ENCODE peak calls at places on chromosomes 16 and 17, in ten cellular contexts. S, R, B, C, G, F, Y, T, O and E are unnamed samples.

GRCh38 chr17:48276776-48277175 is 153.2 kb downstream of the SKAP1 start:
- DNase-seq in F (no peak), B (no peak), G (no peak), R (no peak), O (no peak), T (no peak), C (no peak), Y (no peak), S (no peak), E (no peak)

GRCh38 chr16:81036751-81037350 is 1.2 kb downstream of the ATMIN start:
- DNase-seq in B (no peak), C (no peak), O (no peak), S (no peak), Y (no peak), F (no peak), T (no peak), R (no peak), G (peak), E (no peak)

GRCh38 chr17:41494524-41494923 is 4.8 kb upstream of the KRT36 start:
- DNase-seq in S (no peak), Y (no peak), O (no peak), C (no peak), F (no peak), T (no peak), G (no peak), B (no peak), R (no peak), E (peak)

GRCh38 chr16:89599451-89599858 is 14.0 kb upstream of the DPEP1 start:
- DNase-seq in R (peak), G (peak), C (no peak), T (no peak), Y (no peak), F (no peak), O (no peak), S (no peak), B (peak), E (no peak)

GRCh38 chr17:27038676-27039075 is 255.2 kb upstream of the WSB1 start:
- DNase-seq in T (no peak), B (no peak), C (peak), Y (no peak), G (peak), O (no peak), F (no peak), S (no peak), R (no peak), E (no peak)

GRCh38 chr17:40323731-40324650 is 15.0 kb downstream of the RARA start:
- DNase-seq in S (peak), B (peak), F (no peak), G (no peak), Y (no peak), O (no peak), T (no peak), C (peak), R (no peak), E (no peak)

GRCh38 chr16:85129846-85130706 is 17.8 kb upstream of the CIBAR2 start:
- DNase-seq in S (no peak), R (no peak), Y (peak), G (no peak), F (no peak), C (no peak), T (no peak), O (no peak), B (no peak), E (peak)

GRCh38 chr16:89314357-89314756 is 96.9 kb downstream of the ZNF778 start:
- DNase-seq in C (no peak), G (no peak), F (no peak), R (no peak), S (peak), B (peak), Y (no peak), O (no peak), T (peak), E (no peak)

GRCh38 chr16:75541236-75541635 is 5.3 kb upstream of the CHST5 start:
- DNase-seq in O (no peak), Y (no peak), G (no peak), R (no peak), T (no peak), S (no peak), B (no peak), F (no peak), C (no peak), E (no peak)

GRCh38 chr17:21525464-21526130 is 149.4 kb downstream of the KCNJ12 start:
- DNase-seq in O (no peak), T (no peak), S (no peak), B (no peak), F (no peak), C (no peak), Y (no peak), R (no peak), G (no peak), E (no peak)

GRCh38 chr16:11328172-11329079 is 16.8 kb upstream of the RMI2 start:
- DNase-seq in B (no peak), R (no peak), C (peak), F (no peak), O (peak), S (peak), G (peak), T (no peak), Y (peak), E (peak)

GRCh38 chr16:3576211-3576610 is 992 bp downstream of the NLRC3 start:
- DNase-seq in F (no peak), S (no peak), C (no peak), R (no peak), O (no peak), T (no peak), B (peak), Y (no peak), G (peak), E (no peak)

GRCh38 chr17:49851387-49852291 is 3.8 kb upstream of the TAC4 start:
- DNase-seq in G (peak), R (peak), B (peak), C (peak), T (peak), O (peak), S (peak), F (peak), Y (peak), E (peak)

GRCh38 chr16:85690469-85691064 is 1.8 kb upstream of the GINS2 start:
- DNase-seq in S (no peak), C (no peak), R (no peak), B (no peak), Y (no peak), O (no peak), F (no peak), T (no peak), G (no peak), E (no peak)

GRCh38 chr17:2406903-2407790 is 6.3 kb upstream of the MNT start:
- DNase-seq in F (no peak), C (peak), S (no peak), T (no peak), B (no peak), Y (peak), O (peak), G (no peak), R (peak), E (peak)

GRCh38 chr17:77737442-77738265 is 220.8 kb upstream of the TNRC6C start:
- DNase-seq in Y (no peak), F (peak), G (no peak), C (no peak), R (no peak), B (peak), S (no peak), O (no peak), T (no peak), E (no peak)

GRCh38 chr16:20383106-20384029 is 21.2 kb downstream of the PDILT start:
- DNase-seq in G (peak), R (peak), C (peak), F (peak), B (no peak), T (peak), Y (peak), S (no peak), O (peak), E (peak)

GRCh38 chr16:14249291-14250032 is 178.3 kb downstream of the MRTFB start:
- DNase-seq in G (peak), C (peak), B (no peak), O (peak), F (peak), R (peak), S (peak), T (peak), Y (peak), E (peak)

GRCh38 chr17:49748791-49749190 is 15.1 kb downstream of the FAM117A start:
- DNase-seq in B (no peak), O (no peak), C (no peak), F (no peak), Y (no peak), S (no peak), R (no peak), G (peak), T (no peak), E (no peak)

GRCh38 chr16:23608194-23608593 is 12.1 kb upstream of the NDUFAB1 start:
- DNase-seq in G (no peak), O (peak), S (no peak), B (no peak), F (no peak), C (no peak), Y (no peak), R (no peak), T (no peak), E (peak)

GRCh38 chr17:2449486-2449885 is 48.6 kb upstream of the MNT start:
- DNase-seq in G (peak), S (no peak), R (no peak), Y (no peak), C (no peak), O (no peak), B (no peak), T (no peak), F (no peak), E (no peak)

GRCh38 chr17:64147110-64148016 is 17.4 kb upstream of the ERN1 start:
- DNase-seq in F (no peak), T (no peak), R (no peak), C (no peak), B (no peak), S (no peak), O (no peak), Y (no peak), G (peak), E (peak)

GRCh38 chr16:70688266-70688742 is 2.5 kb upstream of the MTSS2 start:
- DNase-seq in F (no peak), B (peak), C (no peak), R (no peak), T (peak), S (no peak), O (no peak), G (no peak), Y (peak), E (peak)

GRCh38 chr16:85126731-85127662 is 14.7 kb upstream of the CIBAR2 start:
- DNase-seq in S (no peak), C (no peak), G (no peak), R (peak), O (peak), B (no peak), Y (peak), T (peak), F (no peak), E (peak)

GRCh38 chr17:64694207-64694606 is 32.1 kb upstream of the SMURF2 start:
- DNase-seq in S (no peak), Y (no peak), R (no peak), F (no peak), C (peak), G (no peak), T (no peak), O (peak), B (no peak), E (peak)

GRCh38 chr17:35056013-35056412 is 7.5 kb downstream of the RFFL start:
- DNase-seq in B (no peak), R (peak), F (no peak), C (no peak), O (no peak), S (no peak), G (no peak), Y (no peak), T (no peak), E (no peak)

GRCh38 chr17:4249452-4250029 is 14.2 kb downstream of the ANKFY1 start:
- DNase-seq in T (no peak), R (no peak), B (no peak), C (no peak), F (no peak), G (peak), Y (no peak), O (peak), S (no peak), E (no peak)

GRCh38 chr16:11361751-11362742 is 16.8 kb downstream of the RMI2 start:
- DNase-seq in Y (no peak), B (no peak), C (no peak), T (no peak), R (no peak), G (peak), F (no peak), O (no peak), S (no peak), E (peak)

GRCh38 chr17:14337596-14338079 is 36.8 kb downstream of the HS3ST3B1 start:
- DNase-seq in G (no peak), S (no peak), R (no peak), B (no peak), C (no peak), T (no peak), Y (no peak), F (no peak), O (no peak), E (no peak)

GRCh38 chr17:39222866-39223834 is 2.6 kb downstream of the STAC2 start:
- DNase-seq in Y (no peak), F (no peak), R (no peak), S (no peak), C (no peak), O (no peak), G (no peak), T (no peak), B (no peak), E (no peak)

GRCh38 chr17:64094412-64094811 is 35.5 kb downstream of the ERN1 start:
- DNase-seq in F (no peak), S (no peak), T (no peak), O (no peak), R (no peak), G (no peak), B (no peak), Y (no peak), C (no peak), E (no peak)

GRCh38 chr17:1773755-1774181 is 11.9 kb downstream of the SERPINF1 start:
- DNase-seq in S (no peak), G (no peak), C (peak), T (no peak), F (no peak), O (no peak), R (no peak), B (no peak), Y (peak), E (no peak)

GRCh38 chr16:80974649-80975376 is 31.9 kb downstream of the CMC2 start:
- DNase-seq in G (peak), R (no peak), T (peak), Y (no peak), O (no peak), C (no peak), B (no peak), S (no peak), F (no peak), E (no peak)

GRCh38 chr16:81716478-81717210 is 62.4 kb upstream of the PLCG2 start:
- DNase-seq in O (no peak), R (no peak), T (no peak), Y (no peak), C (no peak), F (no peak), B (no peak), G (no peak), S (no peak), E (no peak)

GRCh38 chr17:74386397-74386796 is 19.1 kb downstream of the GPR142 start:
- DNase-seq in R (no peak), O (peak), T (peak), Y (no peak), G (no peak), F (no peak), S (no peak), C (no peak), B (no peak), E (no peak)

GRCh38 chr17:67575325-67575724 is 142.4 kb upstream of the NOL11 start:
- DNase-seq in B (no peak), G (no peak), F (peak), T (no peak), O (no peak), S (no peak), Y (no peak), C (no peak), R (peak), E (no peak)
- TF ChIP-seq CTCF in B (no peak), G (no peak), F (peak), T (no peak), O (no peak), S (no peak), Y (no peak), C (no peak), R (no peak), E (no peak)

DNA sequence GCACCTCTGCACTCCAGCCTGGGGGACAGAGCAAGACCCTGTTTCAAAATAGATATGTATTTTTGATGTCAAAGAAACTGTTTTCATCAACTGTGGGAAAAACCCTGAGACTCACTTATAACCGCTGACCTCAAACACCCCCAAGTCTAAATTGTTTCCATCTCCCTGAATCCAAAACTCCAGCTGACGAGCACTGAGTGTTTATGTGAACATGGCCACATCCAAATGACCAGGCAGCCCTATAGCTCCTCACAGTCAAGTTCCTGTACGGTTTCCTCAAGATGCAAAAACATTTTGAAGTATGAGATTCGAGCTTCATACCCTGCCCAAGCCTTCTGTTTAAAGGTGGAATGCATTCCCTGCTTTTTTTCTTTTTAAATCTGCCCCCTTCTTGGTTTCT is 45.3 kb upstream of the ZCCHC14 start:
- DNase-seq in F (no peak), B (no peak), Y (no peak), R (no peak), C (no peak), G (no peak), T (no peak), O (no peak), S (no peak), E (no peak)
- TF ChIP-seq CTCF in F (no peak), B (no peak), Y (no peak), R (no peak), C (no peak), G (no peak), T (no peak), O (no peak), S (no peak), E (no peak)

GRCh38 chr16:48999034-48999433 is 282.6 kb downstream of the CBLN1 start:
- DNase-seq in R (peak), B (no peak), T (no peak), O (no peak), S (no peak), G (no peak), C (no peak), F (no peak), Y (no peak), E (no peak)
- TF ChIP-seq CTCF in R (no peak), B (no peak), T (no peak), O (no peak), S (no peak), G (no peak), C (no peak), F (no peak), Y (no peak), E (no peak)

GRCh38 chr16:29862383-29862883 is 593 bp downstream of the CDIPT start:
- DNase-seq in F (no peak), Y (no peak), G (no peak), S (no peak), R (peak), T (peak), B (no peak), O (no peak), C (peak), E (no peak)
- TF ChIP-seq CTCF in F (no peak), Y (no peak), G (peak), S (no peak), R (no peak), T (no peak), B (no peak), O (peak), C (no peak), E (no peak)

GRCh38 chr16:66429290-66429962 is 2.3 kb downstream of the BEAN1 start:
- DNase-seq in Y (no peak), C (no peak), B (no peak), T (no peak), G (no peak), O (no peak), R (peak), F (no peak), S (no peak), E (no peak)
- TF ChIP-seq CTCF in Y (no peak), C (no peak), B (no peak), T (no peak), G (no peak), O (peak), R (peak), F (peak), S (no peak), E (peak)

GRCh38 chr17:79610151-79610645 is 653 bp downstream of the RBFOX3 start:
- DNase-seq in R (peak), Y (no peak), C (no peak), G (no peak), B (no peak), T (no peak), S (no peak), F (no peak), O (no peak), E (no peak)

GRCh38 chr17:79614248-79614647 is 3.4 kb upstream of the RBFOX3 start:
- DNase-seq in O (no peak), S (no peak), C (no peak), T (no peak), Y (no peak), B (peak), R (no peak), G (no peak), F (no peak), E (no peak)

GRCh38 chr17:79615446-79615845 is 4.6 kb upstream of the RBFOX3 start:
- DNase-seq in S (no peak), O (no peak), R (no peak), B (peak), Y (no peak), T (no peak), G (no peak), F (no peak), C (no peak), E (no peak)

GRCh38 chr17:79613195-79613517 is 2.3 kb upstream of the RBFOX3 start:
- DNase-seq in G (no peak), R (no peak), S (no peak), B (peak), Y (no peak), C (no peak), F (no peak), O (no peak), T (no peak), E (no peak)

DNA sequence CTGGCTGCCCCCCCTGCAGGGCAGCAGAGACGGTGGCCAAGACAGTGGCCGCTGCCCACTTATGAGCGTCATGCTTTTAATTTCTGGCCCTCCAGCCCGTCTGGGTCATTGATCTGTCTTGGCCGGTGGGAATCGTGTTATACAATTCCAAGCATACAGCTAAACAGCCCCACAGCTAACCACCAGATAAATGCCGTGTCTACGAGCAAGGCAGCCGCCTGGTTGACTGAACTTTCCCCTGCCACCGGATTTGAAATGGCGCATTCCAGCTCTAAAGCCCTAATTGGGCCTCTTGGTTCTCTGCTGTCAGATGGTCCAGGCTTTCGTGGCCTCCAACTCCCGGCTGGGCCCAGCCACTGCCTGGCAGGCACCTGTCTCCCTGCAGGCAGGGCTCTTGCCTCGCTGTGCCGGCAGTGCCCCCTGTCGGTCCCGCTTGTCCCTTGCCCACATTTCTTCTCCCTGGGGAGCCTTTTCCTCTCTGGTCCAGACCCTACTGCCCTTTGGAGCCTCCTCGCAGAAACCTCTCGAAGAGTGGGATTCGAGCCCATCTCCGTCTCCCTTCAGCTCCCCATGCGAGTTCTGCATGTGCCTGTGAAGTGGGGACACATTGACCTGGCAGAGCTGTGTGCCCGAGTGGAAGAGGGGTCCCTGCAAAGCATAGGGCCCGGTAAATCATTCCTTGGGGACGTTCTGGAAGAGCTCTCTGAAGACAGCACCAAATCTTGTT is 1.8 kb upstream of the RBFOX3 start:
- DNase-seq in F (peak), R (peak), B (no peak), G (peak), Y (no peak), O (no peak), C (no peak), S (no peak), T (peak), E (no peak)
- TF ChIP-seq CTCF in F (peak), R (peak), B (peak), G (peak), Y (peak), O (peak), C (no peak), S (peak), T (peak), E (peak)

DNA sequence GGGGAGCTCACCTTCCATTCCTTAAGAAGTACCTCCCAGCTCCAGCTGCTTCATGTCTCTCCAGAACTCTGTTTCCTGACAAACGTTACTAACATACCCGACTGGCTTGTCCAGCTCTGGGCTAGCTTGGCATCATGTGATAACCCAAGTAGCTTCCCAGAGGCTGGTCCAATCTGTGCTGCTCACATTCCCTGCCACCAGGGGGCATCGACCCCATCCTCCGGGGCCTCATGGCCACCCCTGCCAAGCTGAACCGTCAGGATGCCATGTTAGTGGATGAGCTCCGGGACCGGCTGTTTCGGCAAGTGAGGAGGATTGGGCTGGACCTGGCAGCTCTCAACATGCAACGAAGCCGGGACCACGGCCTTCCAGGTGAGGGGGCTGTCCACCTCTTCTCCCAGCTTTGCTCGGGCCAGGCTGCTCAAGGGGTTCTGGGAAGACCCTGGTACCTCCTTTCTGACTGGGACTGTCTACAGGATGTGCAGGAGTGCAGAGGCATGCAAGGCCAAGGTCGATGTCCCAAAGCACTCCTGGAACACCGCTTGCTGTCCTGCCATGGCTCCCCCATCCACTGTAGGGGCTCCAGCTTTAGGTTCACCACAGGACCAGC is 7.6 kb downstream of the EPX start:
- DNase-seq in T (peak), C (peak), R (peak), B (peak), S (peak), G (peak), O (peak), F (peak), Y (no peak), E (peak)
- TF ChIP-seq CTCF in T (peak), C (peak), R (peak), B (peak), S (peak), G (peak), O (peak), F (peak), Y (no peak), E (peak)